ENCODE peak calls at places on chromosomes 2 and 18, in ten cellular contexts. A is A549, R is esophagus squamous epithelium, P is tibial nerve, G is sigmoid colon, D is prostate gland, M is uterus, C is gastrocnemius medialis, N is Peyer's patch, S is GM12878. K is an unnamed sample.

GRCh38 chr18:3409811-3410210 is 40.2 kb upstream of the TGIF1 start:
- DNase-seq in A (no peak), R (no peak), P (no peak), G (no peak), D (no peak), M (no peak), C (no peak), N (no peak), S (no peak), K (no peak)

GRCh38 chr2:36530178-36530982 is 67.6 kb downstream of the FEZ2 start:
- DNase-seq in A (no peak), R (no peak), P (no peak), G (no peak), D (no peak), M (no peak), C (no peak), N (no peak), S (peak), K (no peak)

GRCh38 chr2:10495988-10496313 is 47.8 kb upstream of the ODC1 start:
- DNase-seq in A (no peak), R (no peak), P (no peak), G (no peak), D (no peak), M (no peak), C (no peak), N (no peak), S (no peak), K (no peak)

GRCh38 chr18:55982992-55983391 is 395.0 kb upstream of the TCF4 start:
- DNase-seq in A (no peak), R (no peak), P (no peak), G (no peak), D (no peak), M (no peak), C (no peak), N (no peak), S (no peak), K (no peak)

GRCh38 chr2:197097578-197098366 is 171.3 kb upstream of the PGAP1 start:
- DNase-seq in A (no peak), R (no peak), P (no peak), G (peak), D (no peak), M (peak), C (peak), N (no peak), S (no peak), K (no peak)

GRCh38 chr2:206274434-206275273 is at the start of gene ZDBF2:
- DNase-seq in A (peak), R (no peak), P (no peak), G (peak), D (peak), M (peak), C (peak), N (peak), S (no peak), K (peak)

GRCh38 chr18:8044004-8044403 is 476.9 kb downstream of the PTPRM start:
- DNase-seq in A (no peak), R (no peak), P (no peak), G (no peak), D (no peak), M (no peak), C (no peak), N (no peak), S (no peak), K (no peak)

GRCh38 chr2:132701810-132702209 is 31.8 kb upstream of the LYPD1 start:
- DNase-seq in A (no peak), R (no peak), P (no peak), G (no peak), D (no peak), M (no peak), C (no peak), N (no peak), S (no peak), K (no peak)

GRCh38 chr18:596288-596881 is 403 bp upstream of the CLUL1 start:
- DNase-seq in A (no peak), R (no peak), P (no peak), G (no peak), D (peak), M (no peak), C (no peak), N (peak), S (no peak), K (peak)

GRCh38 chr18:55083461-55083860 is 124.2 kb upstream of the CCDC68 start:
- DNase-seq in A (no peak), R (no peak), P (no peak), G (no peak), D (no peak), M (no peak), C (no peak), N (no peak), S (no peak), K (no peak)

GRCh38 chr18:59885579-59886163 is 14.1 kb upstream of the PMAIP1 start:
- DNase-seq in A (no peak), R (no peak), P (no peak), G (no peak), D (no peak), M (no peak), C (no peak), N (peak), S (peak), K (no peak)

GRCh38 chr2:215899111-215900074 is 114.0 kb downstream of the MREG start:
- DNase-seq in A (no peak), R (no peak), P (no peak), G (no peak), D (no peak), M (no peak), C (no peak), N (no peak), S (no peak), K (no peak)

GRCh38 chr18:49812321-49813070 is 837 bp downstream of the ACAA2 start:
- DNase-seq in A (no peak), R (no peak), P (no peak), G (no peak), D (no peak), M (no peak), C (no peak), N (no peak), S (no peak), K (no peak)

GRCh38 chr2:190979906-190980629 is 33.9 kb downstream of the STAT1 start:
- DNase-seq in A (no peak), R (peak), P (no peak), G (peak), D (peak), M (peak), C (no peak), N (no peak), S (no peak), K (no peak)

GRCh38 chr2:95018861-95019550 is 6.5 kb upstream of the MAL start:
- DNase-seq in A (no peak), R (no peak), P (no peak), G (no peak), D (no peak), M (no peak), C (no peak), N (no peak), S (no peak), K (no peak)

GRCh38 chr2:234444888-234445287 is 52.0 kb downstream of the ARL4C start:
- DNase-seq in A (no peak), R (no peak), P (no peak), G (no peak), D (no peak), M (no peak), C (peak), N (peak), S (no peak), K (no peak)

GRCh38 chr2:226891780-226892590 is 56.1 kb downstream of the RHBDD1 start:
- DNase-seq in A (no peak), R (no peak), P (no peak), G (no peak), D (no peak), M (no peak), C (no peak), N (no peak), S (no peak), K (peak)

GRCh38 chr2:17086990-17087389 is 421.4 kb upstream of the CYRIA start:
- DNase-seq in A (no peak), R (no peak), P (no peak), G (no peak), D (no peak), M (no peak), C (no peak), N (no peak), S (no peak), K (no peak)

GRCh38 chr2:134375935-134376334 is 122.1 kb downstream of the MGAT5 start:
- DNase-seq in A (no peak), R (no peak), P (peak), G (peak), D (peak), M (peak), C (no peak), N (no peak), S (no peak), K (peak)

GRCh38 chr2:122545821-122546220 is 790.4 kb downstream of the TSN start:
- DNase-seq in A (no peak), R (no peak), P (no peak), G (no peak), D (peak), M (no peak), C (no peak), N (no peak), S (no peak), K (no peak)

GRCh38 chr2:207167129-207167923 is 1.6 kb upstream of the KLF7 start:
- DNase-seq in A (no peak), R (no peak), P (no peak), G (no peak), D (no peak), M (no peak), C (no peak), N (no peak), S (no peak), K (no peak)

GRCh38 chr2:232483923-232484627 is 3.6 kb downstream of the ECEL1 start:
- DNase-seq in A (no peak), R (no peak), P (no peak), G (peak), D (no peak), M (no peak), C (no peak), N (no peak), S (no peak), K (no peak)

GRCh38 chr2:85393836-85394235 is 16.3 kb downstream of the CAPG start:
- DNase-seq in A (no peak), R (no peak), P (no peak), G (peak), D (no peak), M (no peak), C (peak), N (no peak), S (no peak), K (no peak)

GRCh38 chr2:2735041-2735440 is 404.0 kb upstream of the MYT1L start:
- DNase-seq in A (no peak), R (no peak), P (no peak), G (no peak), D (no peak), M (no peak), C (no peak), N (no peak), S (no peak), K (no peak)

GRCh38 chr2:169834401-169834800 is 7.1 kb downstream of the UBR3 start:
- DNase-seq in A (no peak), R (no peak), P (no peak), G (no peak), D (no peak), M (no peak), C (no peak), N (no peak), S (no peak), K (peak)

GRCh38 chr2:27356382-27357181 is at the start of gene GTF3C2:
- DNase-seq in A (peak), R (peak), P (peak), G (peak), D (peak), M (peak), C (peak), N (peak), S (peak), K (peak)
- TF ChIP-seq POLR2A in A (peak), R (no peak), P (peak), G (no peak), D (peak), M (peak), C (peak), N (peak), S (peak), K (peak)

DNA sequence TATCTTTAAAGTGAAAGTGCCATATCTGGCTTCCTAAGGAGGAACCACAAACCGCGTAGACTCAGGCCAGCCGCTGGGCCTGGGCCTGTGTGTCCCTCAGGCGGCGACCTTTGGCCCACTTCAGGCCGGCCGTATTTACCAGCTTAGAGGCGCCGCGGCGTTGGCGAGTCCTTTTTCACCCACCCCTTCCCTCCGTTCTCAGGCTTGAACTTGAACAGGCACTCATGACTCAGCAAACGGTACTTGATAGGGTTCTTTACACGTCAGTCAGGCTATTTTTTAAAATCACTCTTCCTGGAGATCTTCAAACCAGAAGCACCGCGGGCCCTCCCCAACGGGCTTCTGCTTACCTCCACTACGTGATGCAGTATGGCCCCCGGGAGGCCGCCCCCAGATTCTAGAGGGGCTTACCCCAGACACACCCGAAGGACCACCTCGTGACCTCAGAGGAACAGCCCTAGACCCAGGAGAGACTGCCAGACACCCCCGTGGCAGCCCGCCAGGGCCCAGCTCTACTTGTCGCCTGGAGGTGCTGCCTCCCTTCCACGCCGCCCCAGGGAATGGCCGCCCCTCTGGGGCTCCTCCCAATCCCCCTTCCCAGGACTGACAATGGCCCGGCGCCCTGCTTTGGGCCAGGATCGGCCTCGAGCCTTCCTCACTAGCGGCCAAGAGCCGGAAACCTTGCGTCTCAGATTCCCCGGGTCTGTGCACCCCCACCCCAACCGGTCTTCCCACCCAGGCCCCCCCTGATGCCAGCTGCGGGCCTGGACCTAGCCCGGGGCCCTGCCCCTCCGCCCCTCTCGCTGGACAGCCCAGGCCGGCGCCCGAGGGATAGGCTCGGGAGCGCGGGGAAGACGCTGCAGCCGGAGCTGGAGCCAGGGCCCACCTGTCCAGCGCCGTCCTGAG is 33.8 kb upstream of the IMPA2 start:
- DNase-seq in A (no peak), R (peak), P (peak), G (peak), D (peak), M (peak), C (peak), N (peak), S (peak), K (peak)
- TF ChIP-seq POLR2A in A (no peak), R (peak), P (peak), G (peak), D (peak), M (peak), C (peak), N (peak), S (peak), K (peak)

DNA sequence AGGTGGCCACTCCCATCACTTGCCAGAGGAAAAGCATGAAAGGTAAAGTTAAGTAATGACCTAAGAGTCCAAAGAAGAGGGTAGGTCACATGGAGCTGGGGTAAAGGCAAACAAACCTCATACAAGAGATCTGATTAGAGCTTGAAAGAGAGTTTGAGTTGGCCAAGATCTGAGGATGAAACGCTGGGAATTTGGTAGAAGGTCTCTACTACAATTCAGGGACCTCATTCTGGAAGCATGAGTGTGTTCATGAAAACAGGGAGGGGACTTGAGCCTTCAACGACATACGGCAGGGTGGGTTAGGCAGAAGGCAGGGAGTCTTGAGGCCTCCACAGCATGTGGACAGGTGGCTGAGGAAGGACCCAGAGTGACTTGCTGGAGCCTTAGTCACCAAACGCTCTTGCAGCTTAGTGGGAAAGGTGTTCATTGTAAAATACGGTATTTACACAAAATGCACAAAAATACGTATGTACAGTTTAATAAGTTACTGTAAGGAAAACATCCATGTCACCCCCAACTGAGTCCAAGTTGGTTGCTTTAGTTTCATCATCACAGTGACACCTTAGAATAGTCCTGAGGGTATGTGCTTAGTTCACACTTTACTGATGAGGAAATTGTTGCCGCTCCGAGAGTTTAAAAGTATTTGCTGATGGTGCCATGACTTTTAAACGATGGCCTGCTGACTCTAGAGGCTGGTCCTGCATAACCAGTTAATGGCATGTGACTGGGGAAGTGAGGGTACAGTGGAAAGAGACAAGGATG is 5.0 kb upstream of the FARP2 start:
- DNase-seq in A (no peak), R (no peak), P (no peak), G (no peak), D (no peak), M (no peak), C (no peak), N (no peak), S (no peak), K (no peak)
- TF ChIP-seq POLR2A in A (no peak), R (no peak), P (no peak), G (no peak), D (no peak), M (no peak), C (no peak), N (no peak), S (no peak), K (no peak)

DNA sequence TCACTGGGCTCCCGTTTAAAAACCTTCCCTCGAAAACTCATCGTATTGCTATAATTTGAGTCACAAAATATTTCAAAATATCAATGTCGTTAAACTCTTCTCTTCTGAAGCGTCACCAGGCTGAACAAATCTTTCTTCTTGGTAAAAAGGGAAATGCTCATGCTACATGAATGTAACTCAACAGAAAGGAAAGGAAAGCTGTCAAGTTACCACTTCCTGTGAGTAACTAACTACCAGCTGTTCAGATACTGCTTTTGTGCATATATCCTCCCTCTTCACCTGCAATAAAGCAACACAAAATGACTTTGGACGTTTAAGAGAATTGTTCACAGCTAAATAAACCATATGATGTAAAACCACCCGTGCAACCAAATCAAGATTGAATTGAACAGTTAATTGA is 95.4 kb downstream of the DOCK10 start:
- DNase-seq in A (no peak), R (no peak), P (no peak), G (no peak), D (no peak), M (no peak), C (no peak), N (no peak), S (no peak), K (no peak)
- TF ChIP-seq POLR2A in A (no peak), R (no peak), P (no peak), G (no peak), D (no peak), M (no peak), C (no peak), N (peak), S (no peak), K (no peak)

K was measured in erythroblast.